ENCODE peak calls at places on chromosomes 13 and 19, in nine cellular contexts. One of them, this sample, is unnamed.

GRCh38 chr19:19776206-19777008 is 43.5 kb upstream of the ZNF14 start:
- DNase-seq in amygdala: peak
- DNase-seq in pancreas: peak
- DNase-seq in fibroblast of pulmonary artery: peak
- DNase-seq in left ventricle myocardium inferior: peak
- DNase-seq in HFFc6: peak
- DNase-seq in stimulated activated CD8-positive, alpha-beta memory T cell treated with anti-CD3 and anti-CD28 coated beads, Interleukin-15, amount 100 ng/mL, for 24 hours: peak
- DNase-seq in HCT116: peak
- DNase-seq in Peyer's patch: peak
- DNase-seq in this sample: peak

GRCh38 chr13:100039740-100040139 is 49.2 kb upstream of the PCCA start:
- DNase-seq in amygdala: no peak
- DNase-seq in pancreas: no peak
- DNase-seq in fibroblast of pulmonary artery: no peak
- DNase-seq in left ventricle myocardium inferior: no peak
- DNase-seq in HFFc6: peak
- DNase-seq in stimulated activated CD8-positive, alpha-beta memory T cell treated with anti-CD3 and anti-CD28 coated beads, Interleukin-15, amount 100 ng/mL, for 24 hours: no peak
- DNase-seq in HCT116: no peak
- DNase-seq in Peyer's patch: no peak
- DNase-seq in this sample: no peak

GRCh38 chr13:59112375-59112774 is 1051.4 kb downstream of the DIAPH3 start:
- DNase-seq in amygdala: peak
- DNase-seq in pancreas: no peak
- DNase-seq in fibroblast of pulmonary artery: peak
- DNase-seq in left ventricle myocardium inferior: no peak
- DNase-seq in HFFc6: peak
- DNase-seq in stimulated activated CD8-positive, alpha-beta memory T cell treated with anti-CD3 and anti-CD28 coated beads, Interleukin-15, amount 100 ng/mL, for 24 hours: no peak
- DNase-seq in HCT116: no peak
- DNase-seq in Peyer's patch: no peak
- DNase-seq in this sample: peak

GRCh38 chr19:28929026-28929425 is 283.9 kb downstream of the UQCRFS1 start:
- DNase-seq in amygdala: no peak
- DNase-seq in pancreas: no peak
- DNase-seq in fibroblast of pulmonary artery: no peak
- DNase-seq in left ventricle myocardium inferior: no peak
- DNase-seq in HFFc6: peak
- DNase-seq in stimulated activated CD8-positive, alpha-beta memory T cell treated with anti-CD3 and anti-CD28 coated beads, Interleukin-15, amount 100 ng/mL, for 24 hours: no peak
- DNase-seq in HCT116: no peak
- DNase-seq in Peyer's patch: no peak
- DNase-seq in this sample: no peak

GRCh38 chr13:48236528-48237353 is 3.7 kb downstream of the ITM2B start:
- DNase-seq in amygdala: no peak
- DNase-seq in pancreas: no peak
- DNase-seq in fibroblast of pulmonary artery: peak
- DNase-seq in left ventricle myocardium inferior: no peak
- DNase-seq in HFFc6: no peak
- DNase-seq in stimulated activated CD8-positive, alpha-beta memory T cell treated with anti-CD3 and anti-CD28 coated beads, Interleukin-15, amount 100 ng/mL, for 24 hours: no peak
- DNase-seq in HCT116: no peak
- DNase-seq in Peyer's patch: no peak
- DNase-seq in this sample: no peak

GRCh38 chr19:615619-616018 is 17.7 kb downstream of the POLRMT start:
- DNase-seq in amygdala: no peak
- DNase-seq in pancreas: no peak
- DNase-seq in fibroblast of pulmonary artery: no peak
- DNase-seq in left ventricle myocardium inferior: no peak
- DNase-seq in HFFc6: no peak
- DNase-seq in stimulated activated CD8-positive, alpha-beta memory T cell treated with anti-CD3 and anti-CD28 coated beads, Interleukin-15, amount 100 ng/mL, for 24 hours: no peak
- DNase-seq in HCT116: no peak
- DNase-seq in Peyer's patch: peak
- DNase-seq in this sample: no peak

GRCh38 chr19:18848860-18849661 is 17.3 kb downstream of the UPF1 start:
- DNase-seq in amygdala: peak
- DNase-seq in pancreas: peak
- DNase-seq in fibroblast of pulmonary artery: peak
- DNase-seq in left ventricle myocardium inferior: peak
- DNase-seq in HFFc6: peak
- DNase-seq in stimulated activated CD8-positive, alpha-beta memory T cell treated with anti-CD3 and anti-CD28 coated beads, Interleukin-15, amount 100 ng/mL, for 24 hours: no peak
- DNase-seq in HCT116: no peak
- DNase-seq in Peyer's patch: no peak
- DNase-seq in this sample: no peak

GRCh38 chr19:17162580-17162979 is 52.6 kb upstream of the USE1 start:
- DNase-seq in amygdala: no peak
- DNase-seq in pancreas: no peak
- DNase-seq in fibroblast of pulmonary artery: no peak
- DNase-seq in left ventricle myocardium inferior: no peak
- DNase-seq in HFFc6: no peak
- DNase-seq in stimulated activated CD8-positive, alpha-beta memory T cell treated with anti-CD3 and anti-CD28 coated beads, Interleukin-15, amount 100 ng/mL, for 24 hours: no peak
- DNase-seq in HCT116: no peak
- DNase-seq in Peyer's patch: no peak
- DNase-seq in this sample: no peak

GRCh38 chr19:6078068-6078467 is 32.2 kb downstream of the RFX2 start:
- DNase-seq in amygdala: no peak
- DNase-seq in pancreas: no peak
- DNase-seq in fibroblast of pulmonary artery: no peak
- DNase-seq in left ventricle myocardium inferior: no peak
- DNase-seq in HFFc6: no peak
- DNase-seq in stimulated activated CD8-positive, alpha-beta memory T cell treated with anti-CD3 and anti-CD28 coated beads, Interleukin-15, amount 100 ng/mL, for 24 hours: no peak
- DNase-seq in HCT116: no peak
- DNase-seq in Peyer's patch: no peak
- DNase-seq in this sample: no peak

GRCh38 chr19:1112254-1113208 is 8.7 kb downstream of the GPX4 start:
- DNase-seq in amygdala: no peak
- DNase-seq in pancreas: peak
- DNase-seq in fibroblast of pulmonary artery: no peak
- DNase-seq in left ventricle myocardium inferior: no peak
- DNase-seq in HFFc6: no peak
- DNase-seq in stimulated activated CD8-positive, alpha-beta memory T cell treated with anti-CD3 and anti-CD28 coated beads, Interleukin-15, amount 100 ng/mL, for 24 hours: no peak
- DNase-seq in HCT116: no peak
- DNase-seq in Peyer's patch: peak
- DNase-seq in this sample: no peak

GRCh38 chr19:40681039-40681438 is 9.4 kb downstream of the NUMBL start:
- DNase-seq in amygdala: no peak
- DNase-seq in pancreas: peak
- DNase-seq in fibroblast of pulmonary artery: no peak
- DNase-seq in left ventricle myocardium inferior: no peak
- DNase-seq in HFFc6: no peak
- DNase-seq in stimulated activated CD8-positive, alpha-beta memory T cell treated with anti-CD3 and anti-CD28 coated beads, Interleukin-15, amount 100 ng/mL, for 24 hours: no peak
- DNase-seq in HCT116: no peak
- DNase-seq in Peyer's patch: no peak
- DNase-seq in this sample: no peak

GRCh38 chr19:34644991-34645461 is 31.9 kb downstream of the SCGB2B2 start:
- DNase-seq in amygdala: no peak
- DNase-seq in pancreas: peak
- DNase-seq in fibroblast of pulmonary artery: no peak
- DNase-seq in left ventricle myocardium inferior: no peak
- DNase-seq in HFFc6: no peak
- DNase-seq in stimulated activated CD8-positive, alpha-beta memory T cell treated with anti-CD3 and anti-CD28 coated beads, Interleukin-15, amount 100 ng/mL, for 24 hours: no peak
- DNase-seq in HCT116: no peak
- DNase-seq in Peyer's patch: no peak
- DNase-seq in this sample: no peak

GRCh38 chr13:66673401-66673800 is 556.7 kb downstream of the PCDH9 start:
- DNase-seq in amygdala: no peak
- DNase-seq in pancreas: no peak
- DNase-seq in fibroblast of pulmonary artery: peak
- DNase-seq in left ventricle myocardium inferior: no peak
- DNase-seq in HFFc6: peak
- DNase-seq in stimulated activated CD8-positive, alpha-beta memory T cell treated with anti-CD3 and anti-CD28 coated beads, Interleukin-15, amount 100 ng/mL, for 24 hours: no peak
- DNase-seq in HCT116: no peak
- DNase-seq in Peyer's patch: no peak
- DNase-seq in this sample: no peak

GRCh38 chr13:105442941-105443340 is 1092.5 kb downstream of the EFNB2 start:
- DNase-seq in amygdala: no peak
- DNase-seq in pancreas: no peak
- DNase-seq in fibroblast of pulmonary artery: peak
- DNase-seq in left ventricle myocardium inferior: no peak
- DNase-seq in HFFc6: peak
- DNase-seq in stimulated activated CD8-positive, alpha-beta memory T cell treated with anti-CD3 and anti-CD28 coated beads, Interleukin-15, amount 100 ng/mL, for 24 hours: no peak
- DNase-seq in HCT116: peak
- DNase-seq in Peyer's patch: no peak
- DNase-seq in this sample: peak

GRCh38 chr19:862529-863304 is 3.3 kb downstream of the CFD start:
- DNase-seq in amygdala: no peak
- DNase-seq in pancreas: peak
- DNase-seq in fibroblast of pulmonary artery: peak
- DNase-seq in left ventricle myocardium inferior: no peak
- DNase-seq in HFFc6: peak
- DNase-seq in stimulated activated CD8-positive, alpha-beta memory T cell treated with anti-CD3 and anti-CD28 coated beads, Interleukin-15, amount 100 ng/mL, for 24 hours: peak
- DNase-seq in HCT116: no peak
- DNase-seq in Peyer's patch: peak
- DNase-seq in this sample: no peak

GRCh38 chr13:77079902-77080413 is 53.0 kb upstream of the FBXL3 start:
- DNase-seq in amygdala: no peak
- DNase-seq in pancreas: no peak
- DNase-seq in fibroblast of pulmonary artery: peak
- DNase-seq in left ventricle myocardium inferior: no peak
- DNase-seq in HFFc6: no peak
- DNase-seq in stimulated activated CD8-positive, alpha-beta memory T cell treated with anti-CD3 and anti-CD28 coated beads, Interleukin-15, amount 100 ng/mL, for 24 hours: no peak
- DNase-seq in HCT116: no peak
- DNase-seq in Peyer's patch: no peak
- DNase-seq in this sample: no peak

This sample was measured in HTR-8/SVneo.